ENCODE peak calls at places on chromosomes 5 and 9, in five cellular contexts. X is ACHN; V is sigmoid colon; P is activated CD4-positive, alpha-beta T cell treated with anti-CD3 and anti-CD28 coated beads, Interleukin-2, amount 50 U/mL, for 1 hour; N is CD4-positive, alpha-beta memory T cell. Q is an unnamed sample.

GRCh38 chr9:20477940-20478620 is 144.2 kb downstream of the MLLT3 start:
- DNase-seq in P (no peak), V (no peak), N (no peak), X (no peak), Q (no peak)

GRCh38 chr5:149063017-149063687 is at the start of gene SH3TC2:
- DNase-seq in P (no peak), X (peak; percentile 62), V (peak; percentile 70), N (no peak), Q (no peak)

GRCh38 chr5:172683696-172684464 is 42.8 kb downstream of the NEURL1B start:
- DNase-seq in N (peak; percentile 75), V (no peak), P (peak; percentile 63), X (no peak), Q (no peak)

GRCh38 chr9:92342825-92343488 is 17.2 kb downstream of the CENPP start:
- DNase-seq in P (no peak), N (no peak), V (no peak), X (no peak), Q (no peak)

GRCh38 chr5:36491860-36492259 is 114.5 kb upstream of the SLC1A3 start:
- DNase-seq in V (no peak), X (no peak), N (no peak), P (no peak), Q (no peak)

GRCh38 chr5:78731884-78732283 is 83.3 kb upstream of the LHFPL2 start:
- DNase-seq in X (peak; percentile 3), V (no peak), N (no peak), P (no peak), Q (no peak)

GRCh38 chr5:63697811-63698210 is 264.4 kb downstream of the HTR1A start:
- DNase-seq in X (no peak), V (no peak), P (no peak), N (no peak), Q (no peak)

GRCh38 chr5:126433708-126434107 is 10.5 kb downstream of the GRAMD2B start:
- DNase-seq in N (no peak), V (no peak), P (no peak), X (no peak), Q (no peak)

Q was measured in thoracic aorta.